ENCODE peak calls at places on chromosomes 7 and 10, in four cellular contexts. One of them, this sample, is unnamed.
A peak's percentile ranks its signal among the peaks of the same experiment; 100 is the strongest.

GRCh38 chr7:6442114-6442513 is 5.6 kb downstream of the DAGLB start:
- DNase-seq in HuH-7.5: no peak
- DNase-seq in CD8-positive, alpha-beta memory T cell: no peak
- DNase-seq in pancreas: no peak
- DNase-seq in this sample: no peak

GRCh38 chr7:115499966-115500365 is 530.6 kb downstream of the TFEC start:
- DNase-seq in CD8-positive, alpha-beta memory T cell: no peak
- DNase-seq in HuH-7.5: no peak
- DNase-seq in pancreas: no peak
- DNase-seq in this sample: no peak

GRCh38 chr10:116723428-116724281 is 18.7 kb downstream of the HSPA12A start:
- DNase-seq in pancreas: no peak
- DNase-seq in HuH-7.5: no peak
- DNase-seq in CD8-positive, alpha-beta memory T cell: peak; percentile 56
- DNase-seq in this sample: no peak

GRCh38 chr7:121020652-121021051 is 32.1 kb downstream of the CPED1 start:
- DNase-seq in HuH-7.5: no peak
- DNase-seq in pancreas: no peak
- DNase-seq in CD8-positive, alpha-beta memory T cell: no peak
- DNase-seq in this sample: no peak

GRCh38 chr7:139526578-139527544 is 3.4 kb downstream of the CLEC2L start:
- DNase-seq in pancreas: no peak
- DNase-seq in HuH-7.5: no peak
- DNase-seq in CD8-positive, alpha-beta memory T cell: no peak
- DNase-seq in this sample: no peak

GRCh38 chr10:97608991-97609561 is 19.6 kb downstream of the C10orf62 start:
- DNase-seq in HuH-7.5: no peak
- DNase-seq in CD8-positive, alpha-beta memory T cell: no peak
- DNase-seq in pancreas: no peak
- DNase-seq in this sample: no peak

GRCh38 chr10:4051011-4051407 is 266.0 kb upstream of the KLF6 start:
- DNase-seq in HuH-7.5: no peak
- DNase-seq in CD8-positive, alpha-beta memory T cell: no peak
- DNase-seq in pancreas: no peak
- DNase-seq in this sample: no peak

GRCh38 chr10:63481815-63482421 is 16.1 kb upstream of the JMJD1C start:
- DNase-seq in CD8-positive, alpha-beta memory T cell: no peak
- DNase-seq in pancreas: no peak
- DNase-seq in HuH-7.5: no peak
- DNase-seq in this sample: no peak

GRCh38 chr10:98016781-98017475 is 13.5 kb downstream of the CRTAC1 start:
- DNase-seq in pancreas: no peak
- DNase-seq in HuH-7.5: no peak
- DNase-seq in CD8-positive, alpha-beta memory T cell: no peak
- DNase-seq in this sample: no peak

GRCh38 chr7:133853706-133854276 is 273.3 kb upstream of the LRGUK start:
- DNase-seq in CD8-positive, alpha-beta memory T cell: no peak
- DNase-seq in pancreas: no peak
- DNase-seq in HuH-7.5: peak; percentile 27
- DNase-seq in this sample: no peak

GRCh38 chr7:127487381-127487780 is 94.9 kb upstream of the ZNF800 start:
- DNase-seq in HuH-7.5: no peak
- DNase-seq in CD8-positive, alpha-beta memory T cell: no peak
- DNase-seq in pancreas: no peak
- DNase-seq in this sample: no peak

GRCh38 chr10:17101257-17101909 is 28.2 kb downstream of the CUBN start:
- DNase-seq in pancreas: no peak
- DNase-seq in CD8-positive, alpha-beta memory T cell: no peak
- DNase-seq in HuH-7.5: no peak
- DNase-seq in this sample: no peak

This sample was measured in 8988T.